ENCODE peak calls at places on chromosomes 6 and 20, in seven cellular contexts. P is kidney, J is NCI-H1105 treated with DMSO at 0.1 percent for 48 hours, W is iPS DF 6.9, N is GM20000, Q is GM23248, K is EL. Z is an unnamed sample.

GRCh38 chr6:150142304-150142656 is 564 bp upstream of the PPP1R14C start:
- DNase-seq in Q (peak), K (peak), W (no peak), J (no peak), N (no peak), P (no peak), Z (no peak)

GRCh38 chr6:40128149-40128548 is 193.9 kb upstream of the MOCS1 start:
- DNase-seq in K (no peak), N (no peak), Q (no peak), W (no peak), P (no peak), J (no peak), Z (no peak)

GRCh38 chr6:10190042-10190441 is 224.8 kb downstream of the TFAP2A start:
- DNase-seq in Q (no peak), K (peak), J (no peak), P (no peak), N (no peak), W (no peak), Z (no peak)

GRCh38 chr6:116371384-116372209 is 850 bp downstream of the DSE start:
- DNase-seq in J (peak), P (peak), Q (peak), K (peak), W (no peak), N (peak), Z (peak)

GRCh38 chr20:25081730-25082497 is at the start of gene VSX1:
- DNase-seq in W (no peak), Q (no peak), N (no peak), J (no peak), K (no peak), P (no peak), Z (no peak)

GRCh38 chr6:65979120-65979519 is 272.1 kb upstream of the EYS start:
- DNase-seq in W (no peak), K (no peak), Q (peak), P (no peak), N (no peak), J (no peak), Z (no peak)

GRCh38 chr20:61771805-61772350 is 293.8 kb downstream of the TAF4 start:
- DNase-seq in Q (no peak), N (no peak), W (no peak), P (no peak), K (no peak), J (no peak), Z (no peak)

GRCh38 chr6:25278557-25278913 is 639 bp upstream of the CARMIL1 start:
- DNase-seq in N (no peak), J (no peak), K (no peak), P (no peak), W (no peak), Q (no peak), Z (no peak)

GRCh38 chr6:110543106-110543505 is 66.7 kb upstream of the SLC22A16 start:
- DNase-seq in W (no peak), Q (no peak), N (no peak), K (peak), J (peak), P (no peak), Z (no peak)

GRCh38 chr6:23349521-23350147 is 776.4 kb upstream of the NRSN1 start:
- DNase-seq in K (peak), Q (peak), P (no peak), J (peak), W (no peak), N (no peak), Z (no peak)

GRCh38 chr6:37624121-37624520 is 73.6 kb downstream of the MDGA1 start:
- DNase-seq in K (peak), W (no peak), Q (no peak), P (no peak), N (no peak), J (peak), Z (no peak)

Z was measured in H1.